ENCODE peak calls at places on chromosomes 2 and 18, in four cellular contexts. E is CD8-positive, alpha-beta T cell; G is left ventricle myocardium inferior; R is MCF 10A. D is an unnamed sample.

GRCh38 chr2:37653805-37654378 is 17.6 kb downstream of the CDC42EP3 start:
- DNase-seq in E (no peak), G (peak), R (peak), D (peak)

GRCh38 chr18:34492652-34493051 is 217.4 kb upstream of the DTNA start:
- DNase-seq in E (no peak), G (no peak), R (no peak), D (no peak)

GRCh38 chr2:173596226-173596625 is 241.6 kb downstream of the CDCA7 start:
- DNase-seq in E (no peak), G (no peak), R (no peak), D (no peak)

GRCh38 chr2:159903404-159904126 is 105.6 kb upstream of the CD302 start:
- DNase-seq in E (peak), G (no peak), R (no peak), D (peak)

GRCh38 chr2:135742307-135742838 is 718 bp downstream of the UBXN4 start:
- DNase-seq in E (no peak), G (peak), R (peak), D (peak)

GRCh38 chr18:10477863-10478260 is 23.4 kb downstream of the APCDD1 start:
- DNase-seq in E (no peak), G (no peak), R (no peak), D (no peak)

GRCh38 chr18:500556-501405 is at the start of gene COLEC12:
- DNase-seq in E (no peak), G (peak), R (no peak), D (peak)

GRCh38 chr2:40105593-40105992 is 326.5 kb upstream of the THUMPD2 start:
- DNase-seq in E (no peak), G (no peak), R (no peak), D (peak)

GRCh38 chr18:22302152-22302551 is 115.6 kb downstream of the CTAGE1 start:
- DNase-seq in E (no peak), G (no peak), R (no peak), D (no peak)

GRCh38 chr2:200899482-200899881 is 10.3 kb downstream of the NIF3L1 start:
- DNase-seq in E (no peak), G (no peak), R (no peak), D (no peak)

GRCh38 chr2:17518212-17519154 is at the start of gene RAD51AP2:
- DNase-seq in E (no peak), G (peak), R (peak), D (peak)

GRCh38 chr2:70922591-70923234 is 13.0 kb upstream of the ATP6V1B1 start:
- DNase-seq in E (no peak), G (no peak), R (no peak), D (no peak)

GRCh38 chr2:29374823-29375222 is 259.6 kb downstream of the CLIP4 start:
- DNase-seq in E (no peak), G (no peak), R (no peak), D (no peak)

GRCh38 chr18:30929718-30930117 is 112.8 kb downstream of the DSC3 start:
- DNase-seq in E (no peak), G (no peak), R (no peak), D (no peak)

GRCh38 chr2:75246441-75247167 is 47.3 kb upstream of the TACR1 start:
- DNase-seq in E (no peak), G (no peak), R (no peak), D (no peak)

GRCh38 chr2:2222931-2223330 is 108.1 kb downstream of the MYT1L start:
- DNase-seq in E (no peak), G (no peak), R (no peak), D (peak)

GRCh38 chr2:112821142-112821541 is 15.4 kb downstream of the IL1B start:
- DNase-seq in E (no peak), G (no peak), R (no peak), D (no peak)

GRCh38 chr2:173488861-173489260 is 134.2 kb downstream of the CDCA7 start:
- DNase-seq in E (no peak), G (no peak), R (no peak), D (no peak)

GRCh38 chr2:241612156-241613017 is 24.6 kb downstream of the THAP4 start:
- DNase-seq in E (no peak), G (no peak), R (no peak), D (peak)

GRCh38 chr2:119208791-119209203 is 14.8 kb upstream of the STEAP3 start:
- DNase-seq in E (no peak), G (no peak), R (peak), D (no peak)

GRCh38 chr2:66437601-66438497 is 2.9 kb downstream of the MEIS1 start:
- DNase-seq in E (no peak), G (peak), R (no peak), D (no peak)

GRCh38 chr2:65316072-65316471 is 88.4 kb downstream of the ACTR2 start:
- DNase-seq in E (no peak), G (peak), R (peak), D (peak)

GRCh38 chr18:49668583-49669290 is 106.9 kb downstream of the LIPG start:
- DNase-seq in E (no peak), G (peak), R (no peak), D (no peak)

GRCh38 chr2:190551928-190552327 is 17.4 kb upstream of the NEMP2 start:
- DNase-seq in E (no peak), G (no peak), R (peak), D (no peak)

GRCh38 chr2:152054593-152054992 is 44.3 kb downstream of the CACNB4 start:
- DNase-seq in E (no peak), G (no peak), R (peak), D (peak)
- TF ChIP-seq CTCF in E (no peak), G (no peak), R (no peak), D (peak)

GRCh38 chr2:26785431-26786206 is at the start of gene CENPA:
- DNase-seq in E (peak), G (peak), R (peak), D (peak)
- TF ChIP-seq CTCF in E (no peak), G (peak), R (no peak), D (peak)

GRCh38 chr2:9313443-9313842 is 106.8 kb downstream of the ASAP2 start:
- DNase-seq in E (no peak), G (no peak), R (peak), D (no peak)
- TF ChIP-seq CTCF in E (no peak), G (no peak), R (no peak), D (no peak)

GRCh38 chr18:39191931-39192330 is 1626.3 kb upstream of the CELF4 start:
- DNase-seq in E (no peak), G (no peak), R (no peak), D (no peak)
- TF ChIP-seq CTCF in E (no peak), G (no peak), R (no peak), D (no peak)

GRCh38 chr18:32242395-32242794 is 52.6 kb downstream of the MEP1B start:
- DNase-seq in E (no peak), G (no peak), R (no peak), D (no peak)

GRCh38 chr18:32237024-32237423 is 47.2 kb downstream of the MEP1B start:
- DNase-seq in E (no peak), G (no peak), R (peak), D (no peak)

GRCh38 chr18:32243358-32243757 is 53.5 kb downstream of the MEP1B start:
- DNase-seq in E (no peak), G (no peak), R (no peak), D (no peak)

DNA sequence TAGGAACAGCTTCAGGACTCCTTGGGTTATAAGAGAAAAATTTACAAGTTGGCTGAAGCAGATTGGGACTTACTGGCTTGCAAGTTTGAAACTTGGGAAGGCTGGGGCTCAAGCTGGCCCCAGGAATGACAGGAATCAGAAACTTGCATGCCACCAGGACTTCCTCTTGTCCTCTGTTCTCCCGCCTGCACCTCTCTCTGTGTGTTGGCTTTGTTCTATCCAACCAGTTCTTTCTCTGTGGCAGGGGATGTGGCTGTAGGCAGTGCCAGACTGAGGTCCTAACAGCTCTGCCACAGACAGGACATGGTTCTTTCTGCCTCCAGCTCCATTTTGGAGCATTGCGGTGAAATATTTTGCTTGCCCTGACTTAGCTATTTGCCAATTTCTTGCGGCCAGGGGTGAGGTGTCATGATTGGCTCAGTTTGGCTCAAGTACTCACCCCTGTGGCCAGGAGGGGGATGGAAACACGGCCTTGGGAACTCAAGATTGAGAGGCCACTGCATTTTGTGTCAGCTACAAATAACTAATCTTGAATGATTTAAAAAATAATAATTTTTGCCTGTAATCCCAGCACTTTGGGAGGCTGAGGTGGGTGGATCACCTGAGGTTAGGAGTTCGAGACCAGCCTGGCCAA is 48.9 kb downstream of the MEP1B start:
- DNase-seq in E (no peak), G (no peak), R (no peak), D (no peak)
- TF ChIP-seq CTCF in E (no peak), G (no peak), R (no peak), D (no peak)

GRCh38 chr18:24118750-24119577 is 19.9 kb upstream of the CABYR start:
- DNase-seq in E (peak), G (peak), R (peak), D (peak)
- TF ChIP-seq CTCF in E (peak), G (peak), R (peak), D (peak)

GRCh38 chr2:209864716-209865295 is 93.2 kb downstream of the UNC80 start:
- DNase-seq in E (no peak), G (no peak), R (no peak), D (no peak)

GRCh38 chr2:209870067-209870466 is 98.4 kb downstream of the UNC80 start:
- DNase-seq in E (no peak), G (no peak), R (no peak), D (no peak)

GRCh38 chr2:209872675-209873074 is 101.0 kb downstream of the UNC80 start:
- DNase-seq in E (no peak), G (peak), R (peak), D (no peak)

GRCh38 chr2:209868595-209868994 is 97.0 kb downstream of the UNC80 start:
- DNase-seq in E (no peak), G (no peak), R (no peak), D (no peak)
- TF ChIP-seq CTCF in E (no peak), G (no peak), R (no peak), D (no peak)

GRCh38 chr2:27071277-27071989 is at the start of gene OST4:
- DNase-seq in E (peak), G (peak), R (peak), D (peak)
- TF ChIP-seq CTCF in E (no peak), G (no peak), R (no peak), D (no peak)

D was measured in AG10803.